ENCODE peak calls at places on chromosomes 4 and X, in four cellular contexts. One of them, this sample, is unnamed. For H3K27me3, the result is how much of the 10 kb centered on the place peaks cover.

GRCh38 chrX:112147206-112147605 is 64.6 kb upstream of the TRPC5 start:
- DNase-seq in GM23338: peak
- DNase-seq in neural progenitor cell: peak
- DNase-seq in HCT116: no peak
- DNase-seq in this sample: no peak

GRCh38 chr4:149031399-149031798 is 589.2 kb upstream of the NR3C2 start:
- DNase-seq in neural progenitor cell: peak
- DNase-seq in GM23338: peak
- DNase-seq in HCT116: peak
- DNase-seq in this sample: no peak

GRCh38 chr4:169315530-169316306 is 45.0 kb upstream of the SH3RF1 start:
- DNase-seq in GM23338: peak
- DNase-seq in neural progenitor cell: no peak
- DNase-seq in HCT116: no peak
- DNase-seq in this sample: no peak

GRCh38 chr4:113122066-113122465 is 72.6 kb downstream of the ANK2 start:
- DNase-seq in GM23338: no peak
- DNase-seq in HCT116: no peak
- DNase-seq in neural progenitor cell: no peak
- DNase-seq in this sample: no peak

GRCh38 chrX:13669246-13669689 is 16.3 kb downstream of the TCEANC start:
- DNase-seq in neural progenitor cell: no peak
- DNase-seq in GM23338: no peak
- DNase-seq in HCT116: peak
- DNase-seq in this sample: no peak

GRCh38 chrX:113058634-113059033 is 218.0 kb upstream of the AMOT start:
- DNase-seq in neural progenitor cell: no peak
- DNase-seq in HCT116: no peak
- DNase-seq in GM23338: no peak
- DNase-seq in this sample: no peak

GRCh38 chrX:55074851-55075467 is at the start of gene PAGE2B:
- DNase-seq in neural progenitor cell: no peak
- DNase-seq in HCT116: no peak
- DNase-seq in GM23338: no peak
- DNase-seq in this sample: no peak

GRCh38 chrX:122094611-122095010 is 1047.2 kb downstream of the GLUD2 start:
- DNase-seq in GM23338: no peak
- DNase-seq in HCT116: no peak
- DNase-seq in neural progenitor cell: no peak
- DNase-seq in this sample: no peak

GRCh38 chr4:153243464-153243863 is 39.2 kb downstream of the TRIM2 start:
- DNase-seq in GM23338: no peak
- DNase-seq in HCT116: no peak
- DNase-seq in neural progenitor cell: no peak
- DNase-seq in this sample: no peak

GRCh38 chrX:104253567-104254441 is 929 bp downstream of the ESX1 start:
- DNase-seq in neural progenitor cell: peak
- DNase-seq in GM23338: peak
- DNase-seq in HCT116: no peak
- DNase-seq in this sample: no peak

GRCh38 chr4:88674989-88675388 is 22.6 kb downstream of the NAP1L5 start:
- DNase-seq in GM23338: no peak
- DNase-seq in HCT116: no peak
- DNase-seq in neural progenitor cell: no peak
- DNase-seq in this sample: no peak

GRCh38 chr4:123120473-123120872 is 198.1 kb upstream of the NUDT6 start:
- DNase-seq in GM23338: no peak
- DNase-seq in HCT116: no peak
- DNase-seq in neural progenitor cell: no peak
- DNase-seq in this sample: no peak

DNA sequence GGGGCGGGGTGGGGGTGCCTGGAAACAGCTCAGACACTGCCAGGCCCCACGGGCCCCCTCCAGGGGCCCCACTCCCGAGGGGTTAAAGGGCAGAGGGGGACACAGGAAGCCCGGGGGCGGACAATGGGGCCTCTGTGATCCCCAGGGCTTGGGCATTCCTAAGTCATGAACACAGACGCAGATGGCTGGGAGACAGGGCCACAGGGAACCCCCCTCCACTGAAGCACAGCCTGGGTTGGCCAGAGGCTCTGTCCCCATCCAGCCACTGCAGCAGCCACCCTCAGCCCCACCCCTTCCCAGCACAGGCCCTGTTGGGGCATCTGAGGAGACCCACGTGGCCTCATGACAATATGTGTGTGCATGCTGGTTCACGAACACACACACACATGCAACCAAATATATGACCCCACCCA is 3.9 kb downstream of the L1CAM start:
- DNase-seq in neural progenitor cell: no peak
- DNase-seq in HCT116: no peak
- DNase-seq in GM23338: no peak
- DNase-seq in this sample: no peak
- H3K27me3 ChIP-seq in neural progenitor cell: under half
- H3K27me3 ChIP-seq in HCT116: under half
- H3K27me3 ChIP-seq in GM23338: under half
- H3K27me3 ChIP-seq in this sample: under half

GRCh38 chr4:177612684-177613083 is 170.4 kb upstream of the AGA start:
- DNase-seq in HCT116: no peak
- DNase-seq in GM23338: no peak
- DNase-seq in neural progenitor cell: no peak
- DNase-seq in this sample: no peak

GRCh38 chr4:177607111-177607573 is 164.9 kb upstream of the AGA start:
- DNase-seq in GM23338: no peak
- DNase-seq in neural progenitor cell: no peak
- DNase-seq in HCT116: no peak
- DNase-seq in this sample: no peak

DNA sequence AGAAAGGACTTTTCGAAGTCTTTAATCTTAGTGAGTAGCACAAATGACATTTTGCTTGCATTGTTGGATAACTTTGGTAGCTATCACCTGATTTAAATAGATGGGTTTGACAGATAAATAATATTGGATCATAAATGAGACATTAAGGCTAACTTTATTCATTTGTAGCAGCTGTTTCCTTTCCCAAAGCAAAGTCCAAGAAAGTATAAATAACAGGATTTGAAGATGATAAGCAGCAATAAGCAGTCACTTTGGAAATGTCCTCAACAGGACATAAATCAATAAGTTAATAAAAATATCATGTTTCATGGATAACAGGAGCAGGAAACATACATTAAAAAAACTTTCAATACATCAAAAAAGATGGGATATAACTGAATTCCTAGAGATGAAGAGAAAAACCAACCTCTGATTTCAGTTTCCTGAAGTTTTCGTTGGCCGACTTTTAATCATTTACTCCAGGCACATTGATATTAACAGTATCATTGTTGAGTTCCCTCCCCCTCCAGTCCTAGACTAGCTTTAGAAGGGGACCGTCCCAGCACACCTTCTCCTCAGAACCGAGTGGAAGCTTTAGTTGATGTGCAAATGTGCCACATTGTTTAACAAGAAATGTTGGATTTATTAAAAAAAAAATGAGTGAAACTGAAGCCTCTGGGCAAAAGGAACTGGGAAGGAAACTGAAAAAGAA is 169.9 kb upstream of the AGA start:
- DNase-seq in GM23338: no peak
- DNase-seq in neural progenitor cell: no peak
- DNase-seq in HCT116: no peak
- DNase-seq in this sample: no peak
- TF ChIP-seq EZH2 in GM23338: no peak
- TF ChIP-seq EZH2 in neural progenitor cell: no peak
- TF ChIP-seq EZH2 in HCT116: no peak
- TF ChIP-seq EZH2 in this sample: no peak

GRCh38 chr4:48345542-48345941 is 4.2 kb downstream of the SLAIN2 start:
- DNase-seq in HCT116: no peak
- DNase-seq in GM23338: no peak
- DNase-seq in neural progenitor cell: no peak
- DNase-seq in this sample: no peak
- H2AFZ ChIP-seq in HCT116: no peak
- H2AFZ ChIP-seq in GM23338: no peak
- H2AFZ ChIP-seq in neural progenitor cell: no peak
- H2AFZ ChIP-seq in this sample: no peak

GRCh38 chrX:153643431-153644351 is 3.3 kb upstream of the DUSP9 start:
- DNase-seq in GM23338: peak
- DNase-seq in neural progenitor cell: peak
- DNase-seq in HCT116: no peak
- DNase-seq in this sample: no peak
- H3K27me3 ChIP-seq in GM23338: half or more
- H3K27me3 ChIP-seq in neural progenitor cell: half or more
- H3K27me3 ChIP-seq in HCT116: under half
- H3K27me3 ChIP-seq in this sample: under half

GRCh38 chr4:8050180-8050554 is 108.4 kb downstream of the ABLIM2 start:
- DNase-seq in GM23338: no peak
- DNase-seq in neural progenitor cell: no peak
- DNase-seq in HCT116: no peak
- DNase-seq in this sample: no peak
- TF ChIP-seq EZH2 in GM23338: no peak
- TF ChIP-seq EZH2 in neural progenitor cell: no peak
- TF ChIP-seq EZH2 in HCT116: no peak
- TF ChIP-seq EZH2 in this sample: no peak

GRCh38 chrX:37594755-37595382 is 23.4 kb downstream of the LANCL3 start:
- DNase-seq in HCT116: no peak
- DNase-seq in GM23338: no peak
- DNase-seq in neural progenitor cell: no peak
- DNase-seq in this sample: no peak
- H2AFZ ChIP-seq in HCT116: no peak
- H2AFZ ChIP-seq in GM23338: no peak
- H2AFZ ChIP-seq in neural progenitor cell: no peak
- H2AFZ ChIP-seq in this sample: no peak

GRCh38 chr4:173500841-173501591 is 29.0 kb downstream of the HAND2 start:
- DNase-seq in neural progenitor cell: no peak
- DNase-seq in HCT116: no peak
- DNase-seq in GM23338: peak
- DNase-seq in this sample: no peak
- H3K27me3 ChIP-seq in neural progenitor cell: half or more
- H3K27me3 ChIP-seq in HCT116: under half
- H3K27me3 ChIP-seq in GM23338: half or more
- H3K27me3 ChIP-seq in this sample: under half